ENCODE peak calls at places on chromosomes 12 and 14, in seven cellular contexts. F is naive thymus-derived CD8-positive, alpha-beta T cell; K is activated T-helper 1 cell treated with anti-CD3 and anti-CD28 coated beads, Interleukin-2, amount 50 U/mL, for 16 hours; Z is substantia nigra; W is AG04449; V is cardiac fibroblast; Y is endodermal cell. G is an unnamed sample.

GRCh38 chr14:61661471-61661988 is 33.8 kb upstream of the HIF1A start:
- DNase-seq in F (no peak), K (no peak), Z (no peak), W (no peak), V (peak; percentile 91), Y (no peak), G (no peak)

GRCh38 chr14:92880851-92881250 is 42.1 kb upstream of the CHGA start:
- DNase-seq in F (no peak), K (no peak), Z (no peak), W (peak; percentile 2), V (peak; percentile 69), Y (peak; percentile 75), G (no peak)

GRCh38 chr14:37195327-37195726 is 2.4 kb upstream of the MIPOL1 start:
- DNase-seq in F (no peak), K (no peak), Z (no peak), W (no peak), V (peak; percentile 51), Y (no peak), G (no peak)

GRCh38 chr12:127670796-127671195 is 596.2 kb upstream of the TMEM132C start:
- DNase-seq in F (no peak), K (no peak), Z (no peak), W (no peak), V (no peak), Y (no peak), G (no peak)

GRCh38 chr12:113762155-113762848 is 203.8 kb downstream of the RBM19 start:
- DNase-seq in F (no peak), K (no peak), Z (no peak), W (no peak), V (no peak), Y (peak; percentile 67), G (no peak)

GRCh38 chr12:95615735-95616134 is 64.5 kb upstream of the USP44 start:
- DNase-seq in F (no peak), K (no peak), Z (no peak), W (no peak), V (peak; percentile 60), Y (no peak), G (no peak)

GRCh38 chr12:120757226-120757742 is 31.7 kb downstream of the ACADS start:
- DNase-seq in F (no peak), K (no peak), Z (no peak), W (no peak), V (no peak), Y (no peak), G (no peak)

GRCh38 chr12:114342651-114343050 is 63.3 kb downstream of the TBX5 start:
- DNase-seq in F (no peak), K (no peak), Z (no peak), W (no peak), V (no peak), Y (no peak), G (no peak)

GRCh38 chr12:51907083-51907863 is at the start of gene ACVRL1:
- DNase-seq in F (no peak), K (no peak), Z (no peak), W (no peak), V (no peak), Y (peak; percentile 66), G (peak; percentile 76)

G was measured in left ventricle myocardium superior.